ENCODE peak calls at places on chromosome 18, in seven cellular contexts. W, S, A, D, Q, Z and C are unnamed samples.

GRCh38 chr18:45526120-45526841 is 89.0 kb upstream of the SLC14A2 start:
- DNase-seq in Z (no peak), A (no peak), D (no peak), S (no peak), Q (no peak), W (no peak), C (no peak)

GRCh38 chr18:48488388-48488850 is 50.4 kb upstream of the CTIF start:
- DNase-seq in A (no peak), W (peak), S (peak), Q (peak), Z (no peak), D (peak), C (no peak)

GRCh38 chr18:29693334-29693733 is 1349.2 kb downstream of the DSC3 start:
- DNase-seq in Q (no peak), S (peak), Z (no peak), W (no peak), A (no peak), D (no peak), C (no peak)

GRCh38 chr18:79609021-79609461 is 70.6 kb upstream of the CTDP1 start:
- DNase-seq in Z (no peak), D (no peak), A (no peak), S (no peak), Q (no peak), W (no peak), C (no peak)

GRCh38 chr18:25853716-25854465 is 236.5 kb downstream of the SS18 start:
- DNase-seq in W (no peak), A (no peak), Z (no peak), D (no peak), Q (no peak), S (no peak), C (no peak)

GRCh38 chr18:50862401-50862800 is 16.5 kb upstream of the ME2 start:
- DNase-seq in S (no peak), D (no peak), Q (no peak), A (no peak), W (no peak), Z (no peak), C (no peak)

GRCh38 chr18:49342690-49343089 is 117.8 kb downstream of the DYM start:
- DNase-seq in D (no peak), Z (no peak), W (no peak), A (no peak), Q (peak), S (peak), C (no peak)

GRCh38 chr18:46226461-46226860 is 122.3 kb downstream of the HAUS1 start:
- DNase-seq in W (no peak), S (peak), D (no peak), Z (no peak), A (no peak), Q (peak), C (no peak)

GRCh38 chr18:79576686-79577351 is 102.8 kb upstream of the CTDP1 start:
- DNase-seq in D (no peak), Q (peak), W (peak), Z (no peak), A (no peak), S (peak), C (peak)

GRCh38 chr18:35027206-35027605 is 14.0 kb upstream of the MAPRE2 start:
- DNase-seq in D (no peak), Z (no peak), S (no peak), Q (no peak), W (no peak), A (no peak), C (no peak)

GRCh38 chr18:29328932-29329331 is 1152.0 kb upstream of the CDH2 start:
- DNase-seq in A (no peak), D (no peak), W (no peak), S (no peak), Z (no peak), Q (no peak), C (no peak)

GRCh38 chr18:43620936-43621335 is 343.6 kb upstream of the SYT4 start:
- DNase-seq in W (no peak), Z (peak), Q (peak), S (peak), A (no peak), D (no peak), C (no peak)

GRCh38 chr18:31684279-31685096 is at the start of gene B4GALT6:
- DNase-seq in Z (peak), A (no peak), W (no peak), D (no peak), Q (peak), S (no peak), C (peak)

GRCh38 chr18:8989855-8990254 is 112.6 kb upstream of the NDUFV2 start:
- DNase-seq in Z (no peak), D (no peak), S (no peak), W (no peak), A (no peak), Q (no peak), C (no peak)

GRCh38 chr18:75896865-75897264 is 469.4 kb upstream of the SMIM21 start:
- DNase-seq in S (no peak), Q (peak), A (no peak), W (no peak), D (no peak), Z (no peak), C (no peak)

GRCh38 chr18:7568426-7568825 is 1.3 kb downstream of the PTPRM start:
- DNase-seq in Z (no peak), D (no peak), A (no peak), S (peak), Q (peak), W (peak), C (peak)

GRCh38 chr18:29849145-29849544 is 1193.4 kb downstream of the DSC3 start:
- DNase-seq in Q (peak), A (no peak), D (no peak), W (no peak), Z (no peak), S (no peak), C (peak)

GRCh38 chr18:74899554-74899953 is 301.9 kb downstream of the ZNF407 start:
- DNase-seq in A (no peak), Z (no peak), W (peak), Q (peak), D (no peak), S (no peak), C (no peak)

GRCh38 chr18:56431551-56431950 is 206.8 kb downstream of the TXNL1 start:
- DNase-seq in A (no peak), Q (peak), W (no peak), S (peak), Z (no peak), D (peak), C (no peak)

GRCh38 chr18:59328683-59329082 is 10.2 kb upstream of the CPLX4 start:
- DNase-seq in Q (no peak), S (no peak), Z (no peak), D (no peak), A (no peak), W (no peak), C (no peak)

GRCh38 chr18:22166070-22166972 is 3.1 kb upstream of the GATA6 start:
- DNase-seq in Q (peak), W (peak), Z (no peak), S (no peak), A (no peak), D (no peak), C (no peak)

GRCh38 chr18:21747764-21748693 is 7.4 kb downstream of the MIB1 start:
- DNase-seq in Q (no peak), S (no peak), W (no peak), D (no peak), A (no peak), Z (no peak), C (no peak)

GRCh38 chr18:26780520-26781325 is 84.8 kb downstream of the AQP4 start:
- DNase-seq in A (no peak), W (no peak), S (no peak), Z (no peak), Q (no peak), D (no peak), C (no peak)

GRCh38 chr18:32771871-32772499 is 838 bp downstream of the KLHL14 start:
- DNase-seq in S (no peak), Z (peak), W (no peak), A (no peak), Q (no peak), D (no peak), C (no peak)

GRCh38 chr18:49582579-49582978 is 20.7 kb downstream of the LIPG start:
- DNase-seq in W (no peak), D (no peak), Z (no peak), S (peak), A (no peak), Q (peak), C (no peak)

GRCh38 chr18:46469186-46469915 is 187.7 kb downstream of the LOXHD1 start:
- DNase-seq in Q (no peak), D (no peak), A (no peak), Z (no peak), S (no peak), W (no peak), C (no peak)

GRCh38 chr18:46856975-46857374 is 60.3 kb downstream of the PIAS2 start:
- DNase-seq in S (no peak), Q (no peak), W (no peak), Z (no peak), A (no peak), D (no peak), C (no peak)

GRCh38 chr18:32769242-32770180 is 3.3 kb downstream of the KLHL14 start:
- DNase-seq in D (no peak), Z (peak), S (no peak), Q (peak), W (no peak), A (no peak), C (no peak)

GRCh38 chr18:519019-519879 is 18.7 kb upstream of the COLEC12 start:
- DNase-seq in D (no peak), Z (peak), A (peak), Q (peak), S (peak), W (peak), C (no peak)

GRCh38 chr18:3985030-3985429 is 470.1 kb downstream of the DLGAP1 start:
- DNase-seq in A (no peak), D (no peak), Q (no peak), W (no peak), S (peak), Z (no peak), C (no peak)

GRCh38 chr18:56388571-56388970 is 249.8 kb downstream of the TXNL1 start:
- DNase-seq in Z (no peak), D (no peak), Q (no peak), W (no peak), S (no peak), A (no peak), C (no peak)

GRCh38 chr18:32529737-32530420 is 59.2 kb upstream of the GAREM1 start:
- DNase-seq in A (no peak), D (no peak), Z (no peak), W (no peak), S (no peak), Q (no peak), C (no peak)

GRCh38 chr18:2901405-2901989 is 54.7 kb downstream of the EMILIN2 start:
- DNase-seq in Q (no peak), S (peak), Z (no peak), D (no peak), A (no peak), W (no peak), C (no peak)

GRCh38 chr18:73669299-73669698 is 478.3 kb downstream of the FBXO15 start:
- DNase-seq in D (no peak), S (peak), Q (peak), W (no peak), A (no peak), Z (no peak), C (no peak)

GRCh38 chr18:36158261-36158867 is 28.7 kb downstream of the ELP2 start:
- DNase-seq in Q (peak), D (peak), W (no peak), S (peak), Z (no peak), A (no peak), C (no peak)

GRCh38 chr18:37218022-37218590 is 347.5 kb downstream of the CELF4 start:
- DNase-seq in A (no peak), Z (no peak), S (no peak), Q (no peak), D (no peak), W (no peak), C (no peak)
- TF ChIP-seq CTCF in A (no peak), Z (no peak), S (no peak), Q (no peak), D (no peak), W (no peak), C (no peak)

GRCh38 chr18:57445488-57446319 is 10.5 kb downstream of the ONECUT2 start:
- DNase-seq in A (no peak), W (no peak), Z (no peak), S (no peak), D (no peak), Q (no peak), C (no peak)

GRCh38 chr18:57446322-57446721 is 11.1 kb downstream of the ONECUT2 start:
- DNase-seq in S (peak), Z (peak), W (no peak), D (no peak), Q (no peak), A (no peak), C (no peak)

GRCh38 chr18:57443716-57444115 is 8.5 kb downstream of the ONECUT2 start:
- DNase-seq in W (no peak), D (no peak), A (no peak), Q (no peak), Z (no peak), S (no peak), C (no peak)

GRCh38 chr18:57444301-57444759 is 9.2 kb downstream of the ONECUT2 start:
- DNase-seq in W (no peak), D (no peak), A (no peak), Z (no peak), S (no peak), Q (no peak), C (no peak)

DNA sequence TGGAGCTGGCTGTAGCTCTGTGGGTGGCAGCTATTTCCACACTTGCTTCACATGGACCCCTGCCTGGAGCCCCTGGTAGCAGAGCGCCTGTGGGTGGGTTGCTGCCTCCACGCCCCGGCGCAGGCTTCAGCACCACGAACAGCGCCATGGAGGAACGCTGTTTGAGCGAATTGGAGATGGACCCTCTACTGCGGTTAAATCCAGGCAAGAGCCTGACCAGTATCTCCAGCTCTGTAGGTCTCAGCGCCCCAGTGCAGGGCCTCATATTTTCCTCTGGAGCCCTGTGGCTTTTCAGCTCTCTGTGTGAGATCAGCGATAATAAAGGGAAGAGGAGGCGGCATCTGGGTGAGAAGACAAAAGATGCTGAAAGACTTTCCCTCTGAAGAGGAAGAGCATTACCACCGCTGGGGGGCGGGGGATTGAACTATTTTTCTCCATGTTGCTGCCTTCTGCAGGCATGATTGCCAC is 12.0 kb downstream of the ONECUT2 start:
- DNase-seq in W (no peak), S (peak), A (no peak), Q (peak), D (no peak), Z (peak), C (peak)
- TF ChIP-seq CTCF in W (no peak), S (no peak), A (no peak), Q (no peak), D (no peak), Z (no peak), C (peak)

GRCh38 chr18:68843467-68844089 is 45.7 kb downstream of the CCDC102B start:
- DNase-seq in Z (no peak), Q (peak), D (no peak), A (no peak), W (no peak), S (peak), C (no peak)

GRCh38 chr18:68848242-68848641 is 50.4 kb downstream of the CCDC102B start:
- DNase-seq in Q (no peak), W (no peak), Z (no peak), D (no peak), S (no peak), A (no peak), C (no peak)

DNA sequence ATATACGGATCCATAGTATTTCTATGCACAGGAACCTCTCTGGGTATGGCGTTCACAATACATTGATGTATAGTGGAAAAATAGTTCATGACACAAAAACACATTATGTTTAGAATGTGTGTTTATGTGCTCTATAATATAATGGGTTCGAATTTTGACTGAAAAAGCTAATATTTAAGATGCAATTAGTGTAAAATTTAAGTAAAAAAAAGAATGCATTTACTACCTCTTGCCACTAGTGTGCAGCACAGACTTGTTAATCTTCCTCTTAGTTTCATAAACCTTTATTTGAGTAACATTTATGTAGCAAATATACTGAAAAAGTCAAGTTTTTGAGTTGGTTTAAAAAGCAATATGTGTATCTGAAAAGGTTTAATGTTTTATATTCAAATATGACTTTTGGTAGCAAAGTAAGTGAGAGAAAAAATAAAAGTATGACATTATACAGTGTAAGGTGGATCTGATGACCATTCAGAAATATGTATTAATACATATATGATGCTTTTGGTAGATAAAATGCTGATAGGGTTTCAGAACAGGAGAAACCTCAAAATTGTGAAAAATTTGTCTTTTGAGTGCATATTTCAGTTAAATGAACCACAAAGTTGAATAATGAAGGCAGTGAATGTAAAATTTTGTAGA is 49.5 kb downstream of the CCDC102B start:
- DNase-seq in A (no peak), S (peak), W (no peak), Q (peak), D (peak), Z (no peak), C (no peak)
- TF ChIP-seq CTCF in A (peak), S (peak), W (peak), Q (peak), D (peak), Z (peak), C (peak)

GRCh38 chr18:13110559-13110958 is 108.0 kb upstream of the LDLRAD4 start:
- DNase-seq in S (no peak), Z (no peak), Q (no peak), A (no peak), W (no peak), D (no peak), C (no peak)

GRCh38 chr18:13108330-13108729 is 110.2 kb upstream of the LDLRAD4 start:
- DNase-seq in Q (no peak), Z (no peak), D (no peak), S (no peak), W (no peak), A (no peak), C (no peak)

GRCh38 chr18:13107074-13107473 is 111.5 kb upstream of the LDLRAD4 start:
- DNase-seq in Q (peak), S (peak), Z (no peak), D (no peak), W (no peak), A (no peak), C (no peak)

GRCh38 chr18:13112982-13113381 is 105.6 kb upstream of the LDLRAD4 start:
- DNase-seq in D (peak), S (peak), A (no peak), W (peak), Z (no peak), Q (peak), C (peak)
- TF ChIP-seq CTCF in D (peak), S (peak), A (peak), W (peak), Z (no peak), Q (peak), C (peak)